ENCODE peak calls at places on chromosomes 3 and 15, in eight cellular contexts. N is stimulated activated CD4-positive, alpha-beta T cell treated with anti-CD3 and anti-CD28 coated beads, TNF-alpha, amount 100 ng/mL, for 48 hours; V is NCI-H2029; L is left ventricle myocardium inferior; W is B cell; K is HCEC 1CT; B is neural crest cell; D is sigmoid colon. U is an unnamed sample.

GRCh38 chr15:82100116-82100795 is 54.4 kb upstream of the MEX3B start:
- DNase-seq in V (no peak), W (no peak), D (no peak), N (no peak), L (no peak), B (no peak), K (peak), U (no peak)

GRCh38 chr3:100072328-100073048 is 41.8 kb downstream of the FILIP1L start:
- DNase-seq in D (no peak), N (no peak), K (peak), W (peak), B (no peak), L (no peak), V (no peak), U (no peak)

GRCh38 chr3:73520931-73521461 is 103.7 kb downstream of the PDZRN3 start:
- DNase-seq in B (no peak), D (peak), L (peak), V (no peak), N (no peak), K (no peak), W (no peak), U (no peak)

GRCh38 chr3:39809995-39810595 is 686 bp downstream of the MYRIP start:
- DNase-seq in D (no peak), L (no peak), V (no peak), K (no peak), N (no peak), B (no peak), W (no peak), U (peak)

GRCh38 chr15:68311464-68311835 is 33.9 kb downstream of the FEM1B start:
- DNase-seq in K (no peak), W (no peak), V (no peak), B (no peak), D (no peak), L (no peak), N (no peak), U (no peak)

GRCh38 chr15:56804908-56805307 is 71.6 kb upstream of the ZNF280D start:
- DNase-seq in L (no peak), D (no peak), K (no peak), B (no peak), N (no peak), V (no peak), W (no peak), U (no peak)

GRCh38 chr3:120550546-120550945 is 45.6 kb upstream of the NDUFB4 start:
- DNase-seq in W (no peak), N (no peak), L (no peak), V (no peak), D (no peak), B (no peak), K (no peak), U (no peak)

GRCh38 chr15:74543583-74543982 is 2.6 kb downstream of the ARID3B start:
- DNase-seq in N (no peak), D (no peak), V (no peak), W (peak), B (no peak), L (no peak), K (no peak), U (no peak)

GRCh38 chr3:53846134-53846850 is at the start of the genes CHDH and IL17RB:
- DNase-seq in W (peak), N (peak), L (peak), K (no peak), D (no peak), B (peak), V (peak), U (peak)

GRCh38 chr15:36964626-36965025 is 135.7 kb downstream of the MEIS2 start:
- DNase-seq in B (no peak), V (no peak), N (no peak), L (no peak), D (no peak), W (no peak), K (no peak), U (no peak)

GRCh38 chr3:56858331-56858730 is 56.6 kb upstream of the ARHGEF3 start:
- DNase-seq in D (no peak), B (no peak), V (no peak), L (no peak), N (no peak), K (no peak), W (no peak), U (no peak)

GRCh38 chr3:69367586-69367985 is 18.3 kb downstream of the FRMD4B start:
- DNase-seq in D (no peak), L (no peak), N (no peak), K (no peak), W (no peak), B (no peak), V (no peak), U (no peak)

GRCh38 chr15:94460624-94461023 is 229.3 kb downstream of the MCTP2 start:
- DNase-seq in W (no peak), V (no peak), D (no peak), B (no peak), L (no peak), K (no peak), N (no peak), U (no peak)

U was measured in endothelial cell.